ENCODE peak calls at places on chromosomes 2 and 18, in four cellular contexts. P, S, C and I are unnamed samples.

GRCh38 chr18:61831071-61831470 is 61.7 kb downstream of the RNF152 start:
- DNase-seq in P (no peak), C (no peak), S (no peak), I (no peak)

GRCh38 chr18:51753365-51754057 is 556.0 kb upstream of the MEX3C start:
- DNase-seq in C (no peak), S (no peak), P (no peak), I (no peak)

GRCh38 chr2:65991332-65991731 is 443.6 kb upstream of the MEIS1 start:
- DNase-seq in C (no peak), P (no peak), S (no peak), I (no peak)

GRCh38 chr2:38113999-38114708 is 38.2 kb upstream of the CYP1B1 start:
- DNase-seq in S (no peak), P (no peak), C (no peak), I (no peak)

GRCh38 chr18:362914-363295 is 95.1 kb upstream of the THOC1 start:
- DNase-seq in C (no peak), S (no peak), P (no peak), I (no peak)

GRCh38 chr2:10019174-10019971 is 24.0 kb upstream of the KLF11 start:
- DNase-seq in C (no peak), P (no peak), S (no peak), I (no peak)

GRCh38 chr18:72692086-72692485 is 147.9 kb upstream of the CBLN2 start:
- DNase-seq in P (no peak), C (no peak), S (no peak), I (no peak)

GRCh38 chr2:242020196-242021004 is 150.9 kb downstream of the RTP5 start:
- DNase-seq in P (no peak), C (no peak), S (no peak), I (no peak)

GRCh38 chr2:6773694-6774044 is 92.0 kb downstream of the CMPK2 start:
- DNase-seq in P (no peak), S (no peak), C (no peak), I (no peak)

GRCh38 chr2:235546151-235546435 is 52.2 kb downstream of the AGAP1 start:
- DNase-seq in C (no peak), P (no peak), S (no peak), I (no peak)

GRCh38 chr18:67776929-67777328 is 260.4 kb upstream of the DSEL start:
- DNase-seq in S (no peak), C (no peak), P (no peak), I (no peak)

GRCh38 chr2:127700527-127701192 is 637 bp upstream of the SFT2D3 start:
- DNase-seq in S (no peak), P (peak; percentile 79), C (no peak), I (peak; percentile 43)

GRCh38 chr2:155223781-155224406 is 525.4 kb downstream of the KCNJ3 start:
- DNase-seq in P (no peak), S (no peak), C (no peak), I (no peak)